ENCODE peak calls at places on chromosomes 3 and 15, in four cellular contexts. One of them, this sample, is unnamed.

GRCh38 chr3:109081746-109082510 is 36.0 kb downstream of the MORC1 start:
- DNase-seq in bronchial epithelial cell: peak
- DNase-seq in GM12864: peak
- DNase-seq in body of pancreas: peak
- DNase-seq in this sample: peak

GRCh38 chr3:188631291-188632010 is 477.5 kb downstream of the LPP start:
- DNase-seq in body of pancreas: no peak
- DNase-seq in bronchial epithelial cell: peak
- DNase-seq in GM12864: no peak
- DNase-seq in this sample: peak

GRCh38 chr3:195114026-195114425 is 156.9 kb downstream of the XXYLT1 start:
- DNase-seq in body of pancreas: no peak
- DNase-seq in GM12864: no peak
- DNase-seq in bronchial epithelial cell: no peak
- DNase-seq in this sample: no peak

GRCh38 chr3:157170861-157171260 is 10.9 kb upstream of the CCNL1 start:
- DNase-seq in GM12864: no peak
- DNase-seq in body of pancreas: no peak
- DNase-seq in bronchial epithelial cell: no peak
- DNase-seq in this sample: no peak

GRCh38 chr3:99330924-99331532 is 307.4 kb upstream of the COL8A1 start:
- DNase-seq in body of pancreas: no peak
- DNase-seq in bronchial epithelial cell: peak
- DNase-seq in GM12864: no peak
- DNase-seq in this sample: no peak

GRCh38 chr3:195221876-195222617 is 48.9 kb downstream of the XXYLT1 start:
- DNase-seq in GM12864: no peak
- DNase-seq in bronchial epithelial cell: no peak
- DNase-seq in body of pancreas: no peak
- DNase-seq in this sample: no peak

GRCh38 chr3:79766474-79767193 is 1.2 kb downstream of the ROBO1 start:
- DNase-seq in body of pancreas: no peak
- DNase-seq in GM12864: no peak
- DNase-seq in bronchial epithelial cell: no peak
- DNase-seq in this sample: no peak

GRCh38 chr3:144085964-144086363 is 114.3 kb downstream of the DIPK2A start:
- DNase-seq in bronchial epithelial cell: peak
- DNase-seq in body of pancreas: no peak
- DNase-seq in GM12864: no peak
- DNase-seq in this sample: peak

GRCh38 chr15:80433836-80434235 is 29.7 kb downstream of the ARNT2 start:
- DNase-seq in body of pancreas: no peak
- DNase-seq in bronchial epithelial cell: no peak
- DNase-seq in GM12864: no peak
- DNase-seq in this sample: no peak

GRCh38 chr3:59192473-59192872 is 142.6 kb upstream of the CFAP20DC start:
- DNase-seq in GM12864: no peak
- DNase-seq in body of pancreas: no peak
- DNase-seq in bronchial epithelial cell: peak
- DNase-seq in this sample: peak

GRCh38 chr15:78174398-78174797 is 25.2 kb downstream of the IDH3A start:
- DNase-seq in GM12864: no peak
- DNase-seq in body of pancreas: no peak
- DNase-seq in bronchial epithelial cell: no peak
- DNase-seq in this sample: no peak

GRCh38 chr3:141707741-141708203 is 30.3 kb upstream of the RNF7 start:
- DNase-seq in bronchial epithelial cell: no peak
- DNase-seq in GM12864: no peak
- DNase-seq in body of pancreas: no peak
- DNase-seq in this sample: peak

GRCh38 chr15:67779160-67780111 is 45.9 kb upstream of the SKOR1 start:
- DNase-seq in bronchial epithelial cell: no peak
- DNase-seq in GM12864: no peak
- DNase-seq in body of pancreas: no peak
- DNase-seq in this sample: no peak

DNA sequence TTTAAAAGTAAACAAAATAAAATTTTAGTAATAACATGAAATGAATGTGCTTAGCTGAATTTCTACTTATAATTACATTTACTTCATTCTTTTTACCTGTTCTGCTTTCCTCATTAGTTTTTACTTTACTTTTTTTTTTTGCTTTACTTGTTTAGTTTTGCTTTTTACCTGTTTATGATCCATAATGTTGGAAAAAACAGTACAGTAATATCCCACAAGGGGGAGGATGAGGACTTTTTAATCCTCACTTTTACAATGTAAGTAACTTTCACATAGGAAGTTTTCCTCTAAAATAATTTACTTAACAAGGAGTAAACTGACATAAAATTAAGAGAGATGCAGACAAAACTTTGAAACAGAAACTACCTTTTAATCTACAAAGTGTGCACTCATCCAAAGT is 268.7 kb downstream of the TBC1D5 start:
- DNase-seq in body of pancreas: no peak
- DNase-seq in GM12864: no peak
- DNase-seq in bronchial epithelial cell: peak
- DNase-seq in this sample: peak
- TF ChIP-seq CTCF in body of pancreas: peak
- TF ChIP-seq CTCF in GM12864: no peak
- TF ChIP-seq CTCF in bronchial epithelial cell: no peak
- TF ChIP-seq CTCF in this sample: no peak

GRCh38 chr3:124972457-124972856 is 37.9 kb upstream of the MUC13 start:
- DNase-seq in GM12864: no peak
- DNase-seq in body of pancreas: peak
- DNase-seq in bronchial epithelial cell: no peak
- DNase-seq in this sample: no peak

GRCh38 chr3:124967964-124968363 is 33.4 kb upstream of the MUC13 start:
- DNase-seq in body of pancreas: no peak
- DNase-seq in GM12864: no peak
- DNase-seq in bronchial epithelial cell: no peak
- DNase-seq in this sample: no peak

GRCh38 chr3:124966557-124967480 is 32.3 kb upstream of the MUC13 start:
- DNase-seq in GM12864: no peak
- DNase-seq in bronchial epithelial cell: no peak
- DNase-seq in body of pancreas: no peak
- DNase-seq in this sample: no peak

GRCh38 chr3:124969190-124969589 is 34.6 kb upstream of the MUC13 start:
- DNase-seq in bronchial epithelial cell: no peak
- DNase-seq in GM12864: no peak
- DNase-seq in body of pancreas: no peak
- DNase-seq in this sample: no peak

DNA sequence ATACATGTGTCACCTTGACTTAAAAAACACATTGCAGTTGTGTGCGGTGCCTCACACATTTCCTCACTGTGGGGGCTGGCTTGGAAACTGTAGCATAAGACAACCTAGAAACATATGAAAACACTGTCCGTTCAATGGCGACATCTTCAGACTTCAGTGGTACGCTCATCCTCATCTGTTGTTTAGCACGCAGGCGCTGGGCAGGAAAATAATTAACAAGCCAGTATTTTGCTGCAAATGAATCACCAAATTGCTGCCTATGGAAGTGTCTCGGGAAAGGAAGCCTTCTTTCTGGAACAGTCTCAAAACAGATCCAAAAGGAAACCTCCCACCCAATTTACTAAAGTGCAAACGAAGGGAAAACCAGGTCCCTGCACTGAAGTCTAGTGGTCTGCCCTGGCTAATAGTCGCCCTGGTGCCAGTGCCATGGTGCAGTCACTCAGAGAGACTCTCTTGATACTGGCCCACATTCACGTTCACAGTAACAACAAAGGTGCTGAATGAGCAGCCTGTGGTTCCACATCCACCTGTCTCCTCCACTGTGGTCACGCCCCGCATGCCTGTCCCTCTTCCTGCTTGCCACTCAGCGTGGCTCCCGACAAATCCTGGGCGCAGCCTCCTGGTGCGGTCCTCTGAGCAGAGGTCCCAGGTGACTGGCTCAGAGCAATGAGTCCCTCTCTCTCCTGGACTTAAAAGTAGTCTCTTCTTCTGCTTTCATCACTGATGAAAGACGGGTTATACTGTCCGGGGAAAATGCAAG is 35.6 kb upstream of the MUC13 start:
- DNase-seq in body of pancreas: no peak
- DNase-seq in GM12864: no peak
- DNase-seq in bronchial epithelial cell: no peak
- DNase-seq in this sample: no peak
- TF ChIP-seq CTCF in body of pancreas: no peak
- TF ChIP-seq CTCF in GM12864: no peak
- TF ChIP-seq CTCF in bronchial epithelial cell: no peak
- TF ChIP-seq CTCF in this sample: no peak

DNA sequence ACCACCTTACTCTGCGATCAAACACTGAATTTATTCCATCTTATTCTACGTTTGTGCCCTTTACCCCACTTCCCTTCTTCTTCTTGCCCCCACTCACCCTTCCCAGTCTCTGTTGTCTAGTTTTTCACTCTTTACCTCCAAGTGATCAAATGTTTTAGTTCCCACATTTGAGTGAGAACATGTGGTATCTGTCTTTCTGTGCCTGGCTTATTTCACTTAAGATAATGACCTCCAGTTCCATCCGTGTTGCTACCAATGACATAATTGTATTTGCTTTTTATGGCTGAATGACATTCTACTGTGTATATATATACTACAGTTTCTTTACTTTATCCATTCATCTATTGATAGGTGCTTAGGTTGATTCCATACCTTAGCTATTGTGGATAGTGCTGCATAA is 78.8 kb downstream of the PDCD6IP start:
- DNase-seq in bronchial epithelial cell: no peak
- DNase-seq in body of pancreas: no peak
- DNase-seq in GM12864: no peak
- DNase-seq in this sample: no peak
- TF ChIP-seq CTCF in bronchial epithelial cell: no peak
- TF ChIP-seq CTCF in body of pancreas: no peak
- TF ChIP-seq CTCF in GM12864: no peak
- TF ChIP-seq CTCF in this sample: no peak

DNA sequence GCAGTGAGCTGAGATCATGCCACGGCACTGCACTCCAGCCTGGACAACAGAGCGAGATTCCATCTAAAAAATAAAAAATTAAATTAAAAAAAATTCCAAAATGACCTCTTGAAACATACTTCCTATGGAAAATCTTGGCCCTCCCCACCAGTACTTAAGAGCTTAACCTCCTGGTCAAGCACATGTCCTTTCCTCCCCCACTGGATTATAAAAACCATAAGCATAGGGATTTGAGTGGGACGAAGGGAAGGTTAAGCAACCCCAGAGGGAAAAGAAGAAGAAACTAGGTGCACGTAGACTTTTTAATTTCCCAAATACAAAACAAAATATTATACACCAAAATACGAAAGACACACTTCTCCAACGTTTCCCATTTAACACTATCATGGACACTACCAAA is 25.3 kb downstream of the SLC4A7 start:
- DNase-seq in bronchial epithelial cell: no peak
- DNase-seq in GM12864: no peak
- DNase-seq in body of pancreas: no peak
- DNase-seq in this sample: no peak
- TF ChIP-seq CTCF in bronchial epithelial cell: no peak
- TF ChIP-seq CTCF in GM12864: no peak
- TF ChIP-seq CTCF in body of pancreas: no peak
- TF ChIP-seq CTCF in this sample: no peak

DNA sequence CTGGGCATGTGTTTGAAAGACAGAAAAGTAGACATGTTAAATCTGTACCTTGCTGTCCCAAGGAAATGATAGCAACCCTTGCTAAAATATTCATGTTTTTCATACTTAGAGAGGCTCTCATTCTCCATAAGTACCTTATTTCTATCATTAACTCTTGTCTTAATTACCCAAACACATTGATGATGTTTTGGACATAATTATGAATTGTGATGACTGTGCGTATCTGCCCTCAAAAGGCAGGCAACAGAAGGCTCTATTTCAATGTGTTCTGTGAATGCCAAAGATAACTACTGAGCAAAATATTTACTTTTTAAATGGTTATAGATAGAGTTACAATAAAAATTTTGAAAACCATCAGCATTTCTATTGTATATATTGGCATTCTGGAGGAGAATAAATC is 1263.8 kb downstream of the ZPLD1 start:
- DNase-seq in GM12864: no peak
- DNase-seq in body of pancreas: no peak
- DNase-seq in bronchial epithelial cell: no peak
- DNase-seq in this sample: no peak
- TF ChIP-seq CTCF in GM12864: no peak
- TF ChIP-seq CTCF in body of pancreas: no peak
- TF ChIP-seq CTCF in bronchial epithelial cell: no peak
- TF ChIP-seq CTCF in this sample: no peak

This sample was measured in astrocyte of the cerebellum.